ENCODE peak calls at places on chromosomes 2 and 18, in nine cellular contexts. H is progenitor cell of endocrine pancreas, N is NB4, E is choroid plexus epithelial cell, G is OCI-LY7, J is neural progenitor cell, S is heart left ventricle, K is AG09309, L is cardiac fibroblast. R is an unnamed sample.

GRCh38 chr2:220226076-220226475 is 598.6 kb downstream of the SLC4A3 start:
- DNase-seq in H (no peak), N (no peak), E (no peak), G (no peak), J (no peak), S (no peak), K (no peak), L (no peak), R (no peak)

GRCh38 chr2:241255542-241256167 is 59.8 kb downstream of the HDLBP start:
- DNase-seq in H (no peak), N (no peak), E (no peak), G (no peak), J (no peak), S (no peak), K (no peak), L (no peak), R (no peak)

GRCh38 chr18:76490701-76491171 is 4.3 kb downstream of the ZNF516 start:
- DNase-seq in H (peak; percentile 39), N (peak; percentile 62), E (no peak), G (no peak), J (peak; percentile 56), S (no peak), K (no peak), L (peak; percentile 21), R (no peak)

GRCh38 chr2:235638541-235639192 is 144.8 kb downstream of the AGAP1 start:
- DNase-seq in H (no peak), N (peak; percentile 37), E (no peak), G (no peak), J (peak; percentile 28), S (no peak), K (no peak), L (no peak), R (no peak)

GRCh38 chr18:3794537-3795348 is 344.8 kb downstream of the TGIF1 start:
- DNase-seq in H (no peak), N (no peak), E (peak; percentile 89), G (peak; percentile 16), J (no peak), S (no peak), K (peak; percentile 81), L (peak; percentile 96), R (no peak)

GRCh38 chr2:61018319-61018750 is 280 bp upstream of the PUS10 start:
- DNase-seq in H (no peak), N (no peak), E (peak; percentile 66), G (no peak), J (no peak), S (no peak), K (no peak), L (peak; percentile 73), R (no peak)

GRCh38 chr2:240538031-240538780 is 19.6 kb downstream of the ANKMY1 start:
- DNase-seq in H (no peak), N (no peak), E (no peak), G (no peak), J (no peak), S (no peak), K (no peak), L (no peak), R (no peak)

GRCh38 chr2:105734762-105735538 is 9.8 kb upstream of the NCK2 start:
- DNase-seq in H (no peak), N (no peak), E (peak; percentile 39), G (no peak), J (no peak), S (no peak), K (peak; percentile 20), L (peak; percentile 73), R (no peak)

GRCh38 chr2:157792345-157793052 is 83.6 kb downstream of the ACVR1 start:
- DNase-seq in H (no peak), N (no peak), E (peak; percentile 53), G (no peak), J (no peak), S (no peak), K (peak; percentile 34), L (peak; percentile 66), R (no peak)

GRCh38 chr18:73742959-73743358 is 404.7 kb downstream of the FBXO15 start:
- DNase-seq in H (no peak), N (no peak), E (no peak), G (no peak), J (no peak), S (no peak), K (no peak), L (no peak), R (no peak)

GRCh38 chr18:31447530-31448191 is at the start of gene DSG3:
- DNase-seq in H (no peak), N (no peak), E (no peak), G (no peak), J (peak; percentile 9), S (no peak), K (no peak), L (no peak), R (no peak)

GRCh38 chr2:118732432-118732831 is 115.0 kb downstream of the EN1 start:
- DNase-seq in H (no peak), N (no peak), E (no peak), G (no peak), J (no peak), S (no peak), K (no peak), L (peak; percentile 24), R (no peak)

GRCh38 chr2:19796036-19796703 is 105.6 kb downstream of the TTC32 start:
- DNase-seq in H (no peak), N (no peak), E (no peak), G (no peak), J (no peak), S (no peak), K (peak; percentile 94), L (peak; percentile 41), R (no peak)

GRCh38 chr2:7572460-7572859 is 655.2 kb downstream of the RNF144A start:
- DNase-seq in H (no peak), N (no peak), E (no peak), G (peak; percentile 76), J (peak; percentile 33), S (no peak), K (no peak), L (no peak), R (no peak)

GRCh38 chr2:227033471-227034148 is 130.4 kb downstream of the COL4A4 start:
- DNase-seq in H (peak; percentile 57), N (peak; percentile 36), E (peak; percentile 65), G (peak; percentile 37), J (peak; percentile 76), S (no peak), K (peak; percentile 21), L (peak; percentile 56), R (peak; percentile 16)

GRCh38 chr2:65749549-65749948 is 317.1 kb upstream of the SPRED2 start:
- DNase-seq in H (no peak), N (no peak), E (peak; percentile 90), G (no peak), J (no peak), S (no peak), K (peak; percentile 21), L (no peak), R (no peak)

GRCh38 chr2:65754219-65754618 is 321.8 kb upstream of the SPRED2 start:
- DNase-seq in H (no peak), N (no peak), E (peak; percentile 50), G (no peak), J (no peak), S (no peak), K (no peak), L (no peak), R (no peak)

GRCh38 chr2:65746919-65747678 is 314.7 kb upstream of the SPRED2 start:
- DNase-seq in H (no peak), N (no peak), E (peak; percentile 38), G (no peak), J (peak; percentile 38), S (no peak), K (no peak), L (no peak), R (no peak)

DNA sequence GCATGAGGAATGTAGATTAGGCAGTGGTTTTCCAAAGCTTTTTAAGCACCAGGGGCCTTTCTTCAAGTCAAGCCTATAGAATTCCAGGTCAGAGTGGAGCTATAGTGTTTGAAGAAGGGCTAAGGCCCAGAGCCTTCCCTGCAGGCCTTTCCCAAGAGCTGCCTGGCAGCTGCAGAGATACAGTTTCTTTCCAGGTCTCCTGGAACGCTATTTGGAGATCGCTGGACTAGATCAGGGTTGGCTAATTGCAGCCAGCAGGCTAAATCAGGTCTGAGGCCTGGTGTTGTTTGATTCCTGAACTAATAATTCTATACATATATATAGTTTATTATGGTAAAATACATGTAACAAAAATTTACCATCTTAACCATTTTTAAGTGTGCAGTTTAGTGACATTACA is 319.0 kb upstream of the SPRED2 start:
- DNase-seq in H (no peak), N (no peak), E (no peak), G (no peak), J (peak; percentile 36), S (no peak), K (no peak), L (no peak), R (no peak)
- TF ChIP-seq CTCF in H (no peak), N (no peak), E (no peak), G (no peak), J (no peak), S (no peak), K (no peak), L (no peak), R (no peak)

GRCh38 chr18:36412778-36413177 is 115.3 kb downstream of the FHOD3 start:
- DNase-seq in H (no peak), N (peak; percentile 6), E (peak; percentile 29), G (no peak), J (peak; percentile 36), S (no peak), K (no peak), L (peak; percentile 56), R (no peak)
- TF ChIP-seq CTCF in H (peak; percentile 48), N (peak; percentile 24), E (peak; percentile 59), G (peak; percentile 23), J (peak; percentile 53), S (peak; percentile 6), K (peak; percentile 62), L (peak; percentile 63), R (peak; percentile 2)

GRCh38 chr18:8052237-8052701 is 485.2 kb downstream of the PTPRM start:
- DNase-seq in H (no peak), N (peak; percentile 62), E (no peak), G (no peak), J (no peak), S (no peak), K (no peak), L (peak; percentile 67), R (no peak)
- TF ChIP-seq CTCF in H (no peak), N (peak; percentile 3), E (no peak), G (peak; percentile 29), J (peak; percentile 35), S (no peak), K (no peak), L (no peak), R (no peak)

DNA sequence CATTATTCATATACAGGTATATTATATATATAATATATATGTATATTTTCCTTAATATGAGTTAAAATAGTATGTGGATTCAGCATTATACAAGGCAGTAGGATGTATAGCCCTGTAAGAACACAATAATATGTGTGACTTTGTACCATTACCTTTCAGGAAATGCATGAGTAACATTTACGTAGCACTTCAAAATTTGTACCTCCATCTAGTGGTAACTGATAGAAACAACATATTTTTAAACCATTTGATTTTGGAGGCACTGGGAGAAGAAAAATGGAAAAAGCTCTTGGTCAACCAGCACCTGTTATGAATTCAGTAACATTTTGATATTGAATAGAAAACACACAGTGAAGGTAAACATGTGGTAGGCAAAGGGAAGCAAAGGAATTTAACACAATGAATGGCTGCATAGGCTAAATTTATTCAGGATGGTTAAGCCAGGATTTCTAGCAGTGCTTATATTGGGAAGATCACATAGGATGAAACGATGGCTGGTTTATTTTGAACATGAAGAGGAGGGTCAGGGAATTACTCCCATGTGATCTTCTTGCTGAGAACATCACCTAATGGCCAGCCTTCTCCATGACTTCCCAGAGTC is 565.5 kb downstream of the CCDC85A start:
- DNase-seq in H (no peak), N (peak; percentile 39), E (peak; percentile 68), G (peak; percentile 22), J (peak; percentile 34), S (no peak), K (no peak), L (peak; percentile 72), R (no peak)
- TF ChIP-seq CTCF in H (peak; percentile 65), N (peak; percentile 28), E (peak; percentile 48), G (peak; percentile 75), J (peak; percentile 68), S (peak; percentile 44), K (peak; percentile 39), L (peak; percentile 36), R (peak; percentile 0)

R was measured in HL-60.